ENCODE peak calls at places on chromosomes 16 and 17, in four cellular contexts. One of them, this sample, is unnamed.
A peak's percentile ranks its signal among the peaks of the same experiment; 100 is the strongest.

GRCh38 chr16:59113009-59113408 is 378.9 kb upstream of the GOT2 start:
- DNase-seq in OCI-LY7: no peak
- DNase-seq in PC-9: no peak
- DNase-seq in GM23338: no peak
- DNase-seq in this sample: no peak

GRCh38 chr16:62477796-62478195 is 441.6 kb upstream of the CDH8 start:
- DNase-seq in OCI-LY7: no peak
- DNase-seq in PC-9: no peak
- DNase-seq in GM23338: no peak
- DNase-seq in this sample: no peak

GRCh38 chr16:68754117-68754792 is 17.2 kb downstream of the CDH1 start:
- DNase-seq in OCI-LY7: no peak
- DNase-seq in PC-9: no peak
- DNase-seq in GM23338: no peak
- DNase-seq in this sample: no peak

GRCh38 chr16:89322381-89323119 is 105.0 kb downstream of the ZNF778 start:
- DNase-seq in OCI-LY7: no peak
- DNase-seq in PC-9: peak; percentile 56
- DNase-seq in GM23338: peak; percentile 87
- DNase-seq in this sample: no peak

GRCh38 chr17:72362466-72363335 is 241.9 kb downstream of the SOX9 start:
- DNase-seq in OCI-LY7: no peak
- DNase-seq in PC-9: peak; percentile 79
- DNase-seq in GM23338: no peak
- DNase-seq in this sample: no peak

GRCh38 chr16:3443108-3444031 is at the start of the genes NAA60 and ZNF597:
- DNase-seq in OCI-LY7: peak; percentile 92
- DNase-seq in PC-9: no peak
- DNase-seq in GM23338: peak; percentile 94
- DNase-seq in this sample: peak; percentile 94

GRCh38 chr17:4947411-4948165 is 742 bp downstream of the PFN1 start:
- DNase-seq in OCI-LY7: peak; percentile 77
- DNase-seq in PC-9: no peak
- DNase-seq in GM23338: peak; percentile 77
- DNase-seq in this sample: peak; percentile 84

GRCh38 chr16:19001788-19002187 is 18.1 kb downstream of the TMC7 start:
- DNase-seq in OCI-LY7: no peak
- DNase-seq in PC-9: no peak
- DNase-seq in GM23338: no peak
- DNase-seq in this sample: no peak

GRCh38 chr16:17828012-17828411 is 357.3 kb upstream of the XYLT1 start:
- DNase-seq in OCI-LY7: no peak
- DNase-seq in PC-9: no peak
- DNase-seq in GM23338: no peak
- DNase-seq in this sample: no peak

GRCh38 chr17:47188266-47188665 is 829 bp downstream of the CDC27 start:
- DNase-seq in OCI-LY7: peak; percentile 51
- DNase-seq in PC-9: no peak
- DNase-seq in GM23338: peak; percentile 16
- DNase-seq in this sample: peak; percentile 72

GRCh38 chr16:87435399-87436224 is 43.5 kb downstream of the MAP1LC3B start:
- DNase-seq in OCI-LY7: no peak
- DNase-seq in PC-9: no peak
- DNase-seq in GM23338: no peak
- DNase-seq in this sample: no peak

GRCh38 chr17:51764387-51764971 is 394.0 kb downstream of the CA10 start:
- DNase-seq in OCI-LY7: peak; percentile 56
- DNase-seq in PC-9: peak; percentile 55
- DNase-seq in GM23338: peak; percentile 87
- DNase-seq in this sample: peak; percentile 83

GRCh38 chr16:73036074-73036826 is 11.7 kb downstream of the ZFHX3 start:
- DNase-seq in OCI-LY7: no peak
- DNase-seq in PC-9: peak; percentile 81
- DNase-seq in GM23338: peak; percentile 96
- DNase-seq in this sample: peak; percentile 42

GRCh38 chr17:62781826-62782225 is 26.3 kb downstream of the MARCHF10 start:
- DNase-seq in OCI-LY7: no peak
- DNase-seq in PC-9: peak; percentile 99
- DNase-seq in GM23338: no peak
- DNase-seq in this sample: no peak

GRCh38 chr17:57955183-57955952 is at the start of gene CUEDC1:
- DNase-seq in OCI-LY7: peak; percentile 46
- DNase-seq in PC-9: no peak
- DNase-seq in GM23338: peak; percentile 76
- DNase-seq in this sample: peak; percentile 80
- H3K9me2 ChIP-seq in OCI-LY7: no peaks in the 10 kb centered on the region
- H3K9me2 ChIP-seq in PC-9: no peaks in the 10 kb centered on the region
- H3K9me2 ChIP-seq in GM23338: no peaks in the 10 kb centered on the region
- H3K9me2 ChIP-seq in this sample: no peaks in the 10 kb centered on the region

GRCh38 chr16:48323783-48324775 is 61.1 kb downstream of the SIAH1 start:
- DNase-seq in OCI-LY7: no peak
- DNase-seq in PC-9: no peak
- DNase-seq in GM23338: no peak
- DNase-seq in this sample: no peak
- H3K27ac ChIP-seq in OCI-LY7: no peak overlapping the region
- H3K27ac ChIP-seq in PC-9: no peak overlapping the region
- H3K27ac ChIP-seq in GM23338: no peak overlapping the region
- H3K27ac ChIP-seq in this sample: no peak overlapping the region

GRCh38 chr17:7111784-7112526 is 2.7 kb downstream of the ASGR2 start:
- DNase-seq in OCI-LY7: no peak
- DNase-seq in PC-9: no peak
- DNase-seq in GM23338: peak; percentile 42
- DNase-seq in this sample: no peak

GRCh38 chr17:7112527-7113108 is 2.0 kb downstream of the ASGR2 start:
- DNase-seq in OCI-LY7: no peak
- DNase-seq in PC-9: no peak
- DNase-seq in GM23338: no peak
- DNase-seq in this sample: no peak

GRCh38 chr17:7108981-7109380 is 5.6 kb downstream of the ASGR2 start:
- DNase-seq in OCI-LY7: no peak
- DNase-seq in PC-9: no peak
- DNase-seq in GM23338: no peak
- DNase-seq in this sample: no peak

GRCh38 chr17:7109461-7110322 is 4.9 kb downstream of the ASGR2 start:
- DNase-seq in OCI-LY7: no peak
- DNase-seq in PC-9: no peak
- DNase-seq in GM23338: no peak
- DNase-seq in this sample: no peak

GRCh38 chr17:7110617-7111306 is 3.9 kb downstream of the ASGR2 start:
- DNase-seq in OCI-LY7: no peak
- DNase-seq in PC-9: no peak
- DNase-seq in GM23338: no peak
- DNase-seq in this sample: no peak
- H3K9me2 ChIP-seq in OCI-LY7: no peaks in the 10 kb centered on the region
- H3K9me2 ChIP-seq in PC-9: no peaks in the 10 kb centered on the region
- H3K9me2 ChIP-seq in GM23338: no peaks in the 10 kb centered on the region
- H3K9me2 ChIP-seq in this sample: no peaks in the 10 kb centered on the region

GRCh38 chr16:25108054-25108453 is 3.5 kb upstream of the LCMT1 start:
- DNase-seq in OCI-LY7: peak; percentile 73
- DNase-seq in PC-9: no peak
- DNase-seq in GM23338: peak; percentile 50
- DNase-seq in this sample: peak; percentile 87
- H3K27ac ChIP-seq in OCI-LY7: no peak overlapping the region
- H3K27ac ChIP-seq in PC-9: no peak overlapping the region
- H3K27ac ChIP-seq in GM23338: no peak overlapping the region
- H3K27ac ChIP-seq in this sample: peak overlapping the region; percentile 42

GRCh38 chr17:76391200-76391715 is 6.8 kb downstream of the SPHK1 start:
- DNase-seq in OCI-LY7: no peak
- DNase-seq in PC-9: no peak
- DNase-seq in GM23338: no peak
- DNase-seq in this sample: no peak

GRCh38 chr17:76386966-76387765 is 2.8 kb downstream of the SPHK1 start:
- DNase-seq in OCI-LY7: no peak
- DNase-seq in PC-9: no peak
- DNase-seq in GM23338: no peak
- DNase-seq in this sample: peak; percentile 39

GRCh38 chr17:76388966-76389888 is 4.8 kb downstream of the SPHK1 start:
- DNase-seq in OCI-LY7: no peak
- DNase-seq in PC-9: no peak
- DNase-seq in GM23338: peak; percentile 68
- DNase-seq in this sample: peak; percentile 41

GRCh38 chr17:76385892-76386786 is 1.7 kb downstream of the SPHK1 start:
- DNase-seq in OCI-LY7: peak; percentile 89
- DNase-seq in PC-9: peak; percentile 57
- DNase-seq in GM23338: peak; percentile 93
- DNase-seq in this sample: peak; percentile 95

DNA sequence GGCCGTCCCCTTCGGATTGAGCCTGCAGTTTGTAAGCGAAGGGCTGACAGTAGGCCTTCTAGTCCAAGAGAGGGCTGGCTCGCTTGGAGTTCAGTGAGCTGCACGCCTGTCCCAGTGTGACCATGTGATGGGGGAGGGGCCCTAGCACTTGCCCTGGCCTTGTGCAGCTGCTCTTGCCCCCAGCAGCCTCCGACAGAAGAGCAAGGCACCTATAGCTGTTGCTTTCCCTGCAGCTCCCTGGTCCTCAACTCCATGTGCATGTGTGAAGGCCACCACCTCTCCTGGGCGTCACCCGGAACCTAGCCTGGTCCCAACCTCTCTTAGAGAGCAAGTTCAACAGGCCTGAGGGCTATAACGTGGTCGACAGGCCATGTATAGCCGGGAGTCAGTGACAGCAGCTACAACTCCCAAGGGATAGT is 5.6 kb downstream of the SPHK1 start:
- DNase-seq in OCI-LY7: no peak
- DNase-seq in PC-9: no peak
- DNase-seq in GM23338: peak; percentile 50
- DNase-seq in this sample: peak; percentile 36
- H3K9me2 ChIP-seq in OCI-LY7: no peaks in the 10 kb centered on the region
- H3K9me2 ChIP-seq in PC-9: no peaks in the 10 kb centered on the region
- H3K9me2 ChIP-seq in GM23338: no peaks in the 10 kb centered on the region
- H3K9me2 ChIP-seq in this sample: no peaks in the 10 kb centered on the region

GRCh38 chr16:85387731-85388295 is 225.3 kb upstream of the GSE1 start:
- DNase-seq in OCI-LY7: no peak
- DNase-seq in PC-9: no peak
- DNase-seq in GM23338: no peak
- DNase-seq in this sample: no peak

GRCh38 chr16:85391769-85392583 is 221.1 kb upstream of the GSE1 start:
- DNase-seq in OCI-LY7: no peak
- DNase-seq in PC-9: no peak
- DNase-seq in GM23338: no peak
- DNase-seq in this sample: no peak

GRCh38 chr16:85390511-85391174 is 222.5 kb upstream of the GSE1 start:
- DNase-seq in OCI-LY7: no peak
- DNase-seq in PC-9: peak; percentile 85
- DNase-seq in GM23338: no peak
- DNase-seq in this sample: no peak

GRCh38 chr16:85391175-85391707 is 221.9 kb upstream of the GSE1 start:
- DNase-seq in OCI-LY7: no peak
- DNase-seq in PC-9: no peak
- DNase-seq in GM23338: no peak
- DNase-seq in this sample: no peak

DNA sequence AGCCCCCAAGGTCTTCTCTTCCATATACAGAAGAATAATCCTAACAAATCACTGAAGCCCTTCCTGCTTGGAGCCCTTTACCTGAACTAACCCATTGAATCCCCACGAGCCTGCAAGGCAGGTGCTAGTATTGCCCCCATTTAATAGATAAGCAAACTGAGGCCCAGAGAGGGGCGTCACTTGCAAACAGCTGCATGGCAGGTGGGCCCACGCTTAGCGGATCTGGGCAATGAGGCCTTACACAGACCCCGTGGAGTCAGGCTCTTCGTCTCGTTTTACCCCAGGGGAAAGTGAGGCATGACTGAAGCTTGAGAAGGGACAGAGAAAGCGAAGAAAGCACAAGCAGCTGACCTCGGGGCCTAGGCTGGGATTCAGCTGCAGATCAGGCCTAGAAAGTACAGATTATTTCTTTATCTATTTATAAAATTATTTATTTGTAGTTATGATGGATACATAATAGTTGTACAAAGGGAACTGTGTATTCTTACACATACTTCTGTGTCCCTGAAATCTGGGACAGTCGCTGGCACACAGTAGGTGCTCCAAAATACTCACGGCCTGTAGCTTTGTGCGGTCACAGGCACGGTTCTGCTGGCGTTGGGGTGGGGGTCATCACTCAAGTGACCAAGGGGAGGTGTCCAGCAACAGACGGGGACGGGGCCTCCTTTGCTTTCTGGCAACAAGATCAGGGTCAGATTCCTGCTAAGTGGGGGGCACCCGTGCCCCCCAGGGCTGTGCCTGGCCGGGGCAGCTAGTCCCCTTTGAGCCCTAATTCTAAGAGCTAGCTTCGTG is 223.2 kb upstream of the GSE1 start:
- DNase-seq in OCI-LY7: no peak
- DNase-seq in PC-9: no peak
- DNase-seq in GM23338: no peak
- DNase-seq in this sample: no peak
- H3K27ac ChIP-seq in OCI-LY7: no peak overlapping the region
- H3K27ac ChIP-seq in PC-9: no peak overlapping the region
- H3K27ac ChIP-seq in GM23338: no peak overlapping the region
- H3K27ac ChIP-seq in this sample: no peak overlapping the region

GRCh38 chr17:29571883-29572681 is 3.6 kb downstream of the TP53I13 start:
- DNase-seq in OCI-LY7: no peak
- DNase-seq in PC-9: peak; percentile 2
- DNase-seq in GM23338: no peak
- DNase-seq in this sample: no peak
- H3K9me2 ChIP-seq in OCI-LY7: no peaks in the 10 kb centered on the region
- H3K9me2 ChIP-seq in PC-9: no peaks in the 10 kb centered on the region
- H3K9me2 ChIP-seq in GM23338: no peaks in the 10 kb centered on the region
- H3K9me2 ChIP-seq in this sample: no peaks in the 10 kb centered on the region

DNA sequence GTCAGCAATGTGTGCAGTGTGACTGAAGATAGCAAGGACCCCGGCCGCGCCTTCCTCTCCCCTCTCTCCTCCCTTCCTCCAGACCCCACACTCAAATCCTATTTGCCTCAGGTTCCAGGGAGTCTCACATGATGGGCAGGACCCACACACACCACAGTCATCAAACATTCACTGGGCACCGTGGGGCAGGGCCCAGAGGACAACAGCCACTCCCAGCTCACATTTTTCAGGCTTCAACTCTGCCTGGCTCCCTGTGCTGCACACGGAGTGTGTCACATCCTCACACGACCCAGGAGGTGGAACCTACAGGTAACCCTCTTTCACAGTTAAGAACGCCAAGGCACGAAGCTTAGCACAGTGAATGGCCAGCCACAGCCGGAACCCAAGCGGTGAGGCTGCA is 30.5 kb downstream of the PEMT start:
- DNase-seq in OCI-LY7: no peak
- DNase-seq in PC-9: no peak
- DNase-seq in GM23338: no peak
- DNase-seq in this sample: no peak
- H3K27ac ChIP-seq in OCI-LY7: no peak overlapping the region
- H3K27ac ChIP-seq in PC-9: no peak overlapping the region
- H3K27ac ChIP-seq in GM23338: no peak overlapping the region
- H3K27ac ChIP-seq in this sample: no peak overlapping the region